ENCODE peak calls at places on chromosomes 3 and 15, in six cellular contexts. N is activated naive CD4-positive, alpha-beta T cell treated with anti-CD3 and anti-CD28 coated beads, Interleukin-2, amount 50 U/mL, for 16 hours; X is progenitor cell of endocrine pancreas; Q is stimulated activated CD8-positive, alpha-beta memory T cell treated with anti-CD3 and anti-CD28 coated beads, Interleukin-15, amount 100 ng/mL, for 24 hours; U is retinal pigment epithelial cell; C is cardiac fibroblast. P is an unnamed sample.

GRCh38 chr15:45606413-45606812 is 19.2 kb downstream of the BLOC1S6 start:
- DNase-seq in N (no peak), X (no peak), Q (no peak), U (no peak), C (peak), P (no peak)

GRCh38 chr3:138440137-138440536 is 5.7 kb downstream of the ESYT3 start:
- DNase-seq in N (no peak), X (no peak), Q (no peak), U (peak), C (no peak), P (no peak)

GRCh38 chr15:78317145-78317836 is 17.9 kb upstream of the SKIC8 start:
- DNase-seq in N (no peak), X (no peak), Q (no peak), U (no peak), C (peak), P (no peak)

GRCh38 chr3:49456417-49456816 is 13.7 kb upstream of the DAG1 start:
- DNase-seq in N (no peak), X (no peak), Q (no peak), U (no peak), C (peak), P (no peak)

GRCh38 chr3:48938689-48939088 is 20.0 kb downstream of the ARIH2 start:
- DNase-seq in N (no peak), X (no peak), Q (no peak), U (no peak), C (no peak), P (no peak)

GRCh38 chr3:107800705-107801104 is 277.9 kb downstream of the BBX start:
- DNase-seq in N (no peak), X (no peak), Q (no peak), U (no peak), C (no peak), P (no peak)

GRCh38 chr3:8303466-8303865 is 198.2 kb upstream of the LMCD1 start:
- DNase-seq in N (no peak), X (no peak), Q (no peak), U (no peak), C (peak), P (no peak)

GRCh38 chr15:56261854-56262509 is 18.3 kb upstream of the RFX7 start:
- DNase-seq in N (no peak), X (no peak), Q (no peak), U (no peak), C (no peak), P (no peak)

GRCh38 chr3:9141903-9142302 is 107.5 kb downstream of the SRGAP3 start:
- DNase-seq in N (no peak), X (no peak), Q (no peak), U (peak), C (no peak), P (no peak)